ENCODE peak calls at places on chromosomes 3 and 15, in six cellular contexts. P is HCT116, V is neural crest cell, G is left lung, O is RWPE1, L is GM20000. B is an unnamed sample.

GRCh38 chr15:42858999-42859789 is 61.4 kb downstream of the TTBK2 start:
- DNase-seq in V (no peak), L (no peak), G (no peak), O (no peak), P (no peak), B (no peak)

GRCh38 chr15:69666441-69666882 is 213.8 kb downstream of the RPLP1 start:
- DNase-seq in L (peak), P (no peak), O (no peak), G (no peak), V (no peak), B (no peak)

GRCh38 chr3:23240386-23240785 is 37.3 kb downstream of the UBE2E2 start:
- DNase-seq in O (no peak), V (no peak), P (no peak), G (no peak), L (no peak), B (no peak)

GRCh38 chr3:46416134-46417119 is 9.4 kb downstream of the CCRL2 start:
- DNase-seq in O (no peak), L (no peak), P (no peak), G (no peak), V (no peak), B (no peak)

GRCh38 chr3:32959370-32959769 is 7.9 kb downstream of the CCR4 start:
- DNase-seq in L (no peak), O (no peak), P (no peak), V (no peak), G (no peak), B (no peak)

GRCh38 chr3:14774431-14774830 is 44.3 kb upstream of the FGD5 start:
- DNase-seq in P (no peak), V (no peak), L (no peak), G (no peak), O (no peak), B (no peak)

GRCh38 chr3:195761031-195761430 is 40.3 kb downstream of the MUC20 start:
- DNase-seq in L (no peak), V (no peak), O (no peak), P (no peak), G (peak), B (no peak)

GRCh38 chr3:63494646-63495045 is 157.8 kb upstream of the SNTN start:
- DNase-seq in G (no peak), O (no peak), V (no peak), P (no peak), L (no peak), B (no peak)

GRCh38 chr3:13039286-13039896 is 33.8 kb downstream of the IQSEC1 start:
- DNase-seq in L (no peak), V (no peak), O (no peak), G (no peak), P (no peak), B (no peak)

GRCh38 chr3:23856286-23856685 is 50.5 kb downstream of the UBE2E1 start:
- DNase-seq in V (no peak), P (no peak), G (no peak), L (no peak), O (no peak), B (no peak)

GRCh38 chr15:50100484-50100883 is 18.5 kb downstream of the ATP8B4 start:
- DNase-seq in P (no peak), O (no peak), V (no peak), L (no peak), G (no peak), B (no peak)

GRCh38 chr15:67833504-67834248 is 6.2 kb downstream of the RNU6-1 start:
- DNase-seq in L (peak), V (peak), O (peak), P (no peak), G (peak), B (peak)

GRCh38 chr15:85582076-85582718 is 201.8 kb downstream of the AKAP13 start:
- DNase-seq in V (no peak), O (no peak), P (no peak), L (peak), G (no peak), B (peak)

GRCh38 chr15:75307778-75308390 is 25.2 kb downstream of the GOLGA6D start:
- DNase-seq in O (peak), L (no peak), P (peak), G (no peak), V (peak), B (peak)

GRCh38 chr3:159583662-159584061 is 405.0 kb upstream of the IL12A start:
- DNase-seq in L (no peak), G (no peak), V (no peak), P (no peak), O (no peak), B (no peak)

GRCh38 chr3:101892648-101893047 is 43.3 kb downstream of the NFKBIZ start:
- DNase-seq in G (no peak), P (no peak), V (no peak), L (no peak), O (no peak), B (no peak)

GRCh38 chr15:60059186-60059585 is 55.1 kb downstream of the FOXB1 start:
- DNase-seq in G (no peak), P (no peak), O (no peak), L (no peak), V (no peak), B (no peak)

GRCh38 chr15:92661069-92661468 is 5.5 kb upstream of the FAM174B start:
- DNase-seq in O (no peak), P (no peak), L (no peak), V (no peak), G (no peak), B (no peak)

GRCh38 chr15:98120561-98120960 is 160.1 kb downstream of the ARRDC4 start:
- DNase-seq in P (no peak), O (no peak), V (no peak), L (no peak), G (no peak), B (no peak)

GRCh38 chr3:190696777-190697501 is 165.6 kb downstream of the GMNC start:
- DNase-seq in L (peak), V (peak), P (peak), O (no peak), G (no peak), B (peak)

GRCh38 chr15:45393851-45394250 is 15.5 kb upstream of the GATM start:
- DNase-seq in G (no peak), O (no peak), V (no peak), L (no peak), P (no peak), B (peak)

GRCh38 chr15:99998661-99999101 is 265.4 kb upstream of the LYSMD4 start:
- DNase-seq in P (no peak), O (peak), G (no peak), L (no peak), V (no peak), B (no peak)

GRCh38 chr15:65286069-65286703 is 497 bp downstream of the PARP16 start:
- DNase-seq in V (no peak), O (no peak), L (no peak), P (no peak), G (peak), B (no peak)

GRCh38 chr3:136838641-136839555 is 20.0 kb downstream of the SLC35G2 start:
- DNase-seq in O (no peak), G (no peak), V (no peak), P (no peak), L (no peak), B (no peak)

GRCh38 chr15:48021336-48022086 is 99.3 kb upstream of the SLC24A5 start:
- DNase-seq in O (peak), L (no peak), P (no peak), V (no peak), G (no peak), B (no peak)

GRCh38 chr3:71395927-71396695 is 187.4 kb downstream of the FOXP1 start:
- DNase-seq in L (no peak), O (no peak), G (no peak), V (no peak), P (no peak), B (peak)

GRCh38 chr3:58184309-58184981 is 26.3 kb downstream of the DNASE1L3 start:
- DNase-seq in L (no peak), V (no peak), O (no peak), P (no peak), G (no peak), B (no peak)

GRCh38 chr15:89723031-89723430 is 28.0 kb downstream of the MESP1 start:
- DNase-seq in G (no peak), V (no peak), P (no peak), O (no peak), L (no peak), B (no peak)

GRCh38 chr3:29950232-29950631 is 656.2 kb upstream of the TGFBR2 start:
- DNase-seq in G (no peak), O (no peak), L (no peak), P (no peak), V (no peak), B (no peak)

GRCh38 chr3:177251756-177252155 is 54.5 kb upstream of the TBL1XR1 start:
- DNase-seq in P (no peak), G (no peak), V (no peak), L (no peak), O (no peak), B (no peak)

GRCh38 chr3:173912126-173912525 is 514.6 kb downstream of the NLGN1 start:
- DNase-seq in L (no peak), G (no peak), P (no peak), O (no peak), V (no peak), B (no peak)

GRCh38 chr15:45162771-45163507 is 24.8 kb downstream of the SHF start:
- DNase-seq in G (peak), L (peak), O (peak), P (peak), V (peak), B (peak)

GRCh38 chr15:63909819-63910437 is 76.2 kb upstream of the HERC1 start:
- DNase-seq in V (no peak), G (no peak), P (no peak), L (no peak), O (no peak), B (no peak)

GRCh38 chr15:49832421-49832980 is 211.7 kb downstream of the DTWD1 start:
- DNase-seq in V (no peak), P (no peak), G (no peak), O (no peak), L (no peak), B (peak)

GRCh38 chr3:110881069-110881468 is 190.5 kb upstream of the NECTIN3 start:
- DNase-seq in O (peak), P (peak), G (no peak), V (no peak), L (peak), B (peak)

DNA sequence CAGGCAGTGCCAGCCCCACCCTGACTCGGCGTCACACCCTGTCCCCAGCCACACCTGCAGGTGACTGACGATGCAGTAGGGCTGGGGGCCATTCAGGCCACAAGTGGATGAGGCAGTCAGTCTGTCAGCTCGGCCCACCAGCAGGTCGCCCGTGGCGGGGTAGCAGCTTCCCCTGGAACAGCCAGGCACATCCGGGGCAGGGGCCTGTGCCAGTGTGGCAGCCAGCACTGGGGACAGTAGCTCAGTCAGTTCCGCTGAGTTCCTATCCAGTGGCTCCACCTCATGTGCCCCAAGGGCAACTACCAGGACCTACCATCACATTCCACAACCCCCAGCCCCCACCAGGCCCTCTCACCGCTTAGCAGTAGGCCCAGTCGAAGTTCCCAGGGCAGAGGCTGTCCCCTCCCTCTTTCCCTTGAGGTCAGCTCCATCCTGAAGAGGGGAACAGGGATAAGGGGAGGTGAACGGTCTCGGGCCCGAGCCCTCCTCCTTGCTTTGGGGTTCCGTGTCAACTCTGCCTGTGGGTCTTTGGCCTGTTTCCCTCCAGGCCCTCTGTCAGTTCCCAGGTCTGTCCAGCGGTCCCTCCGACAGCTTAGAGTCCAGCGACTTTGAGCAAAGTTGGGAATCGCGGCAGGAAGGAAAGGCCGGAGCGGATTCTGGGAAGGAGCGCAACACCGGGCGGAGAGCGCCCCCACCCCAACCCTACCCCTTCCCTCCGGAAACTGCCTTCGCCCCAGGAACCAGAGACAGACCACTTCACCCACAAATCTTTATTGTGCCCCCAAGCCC is at the start of gene LAMB2:
- DNase-seq in L (no peak), O (no peak), P (peak), V (peak), G (peak), B (peak)
- TF ChIP-seq CTCF in L (no peak), O (no peak), P (no peak), V (peak), G (no peak), B (no peak)

GRCh38 chr3:187739125-187739560 is 6.1 kb downstream of the BCL6 start:
- DNase-seq in G (peak), L (no peak), P (no peak), O (peak), V (no peak), B (no peak)
- TF ChIP-seq CTCF in G (no peak), L (no peak), P (no peak), O (no peak), V (no peak), B (no peak)

GRCh38 chr3:69791111-69791510 is 51.8 kb downstream of the MITF start:
- DNase-seq in O (no peak), P (no peak), V (no peak), L (no peak), G (peak), B (no peak)

GRCh38 chr3:69786854-69787253 is 47.6 kb downstream of the MITF start:
- DNase-seq in L (no peak), P (no peak), V (no peak), O (no peak), G (no peak), B (no peak)

GRCh38 chr3:69787436-69788168 is 48.3 kb downstream of the MITF start:
- DNase-seq in G (no peak), O (peak), P (no peak), L (no peak), V (no peak), B (no peak)

GRCh38 chr3:69791919-69792399 is 52.7 kb downstream of the MITF start:
- DNase-seq in V (no peak), O (no peak), G (no peak), P (no peak), L (no peak), B (no peak)
- TF ChIP-seq CTCF in V (peak), O (peak), G (peak), P (no peak), L (no peak), B (no peak)

DNA sequence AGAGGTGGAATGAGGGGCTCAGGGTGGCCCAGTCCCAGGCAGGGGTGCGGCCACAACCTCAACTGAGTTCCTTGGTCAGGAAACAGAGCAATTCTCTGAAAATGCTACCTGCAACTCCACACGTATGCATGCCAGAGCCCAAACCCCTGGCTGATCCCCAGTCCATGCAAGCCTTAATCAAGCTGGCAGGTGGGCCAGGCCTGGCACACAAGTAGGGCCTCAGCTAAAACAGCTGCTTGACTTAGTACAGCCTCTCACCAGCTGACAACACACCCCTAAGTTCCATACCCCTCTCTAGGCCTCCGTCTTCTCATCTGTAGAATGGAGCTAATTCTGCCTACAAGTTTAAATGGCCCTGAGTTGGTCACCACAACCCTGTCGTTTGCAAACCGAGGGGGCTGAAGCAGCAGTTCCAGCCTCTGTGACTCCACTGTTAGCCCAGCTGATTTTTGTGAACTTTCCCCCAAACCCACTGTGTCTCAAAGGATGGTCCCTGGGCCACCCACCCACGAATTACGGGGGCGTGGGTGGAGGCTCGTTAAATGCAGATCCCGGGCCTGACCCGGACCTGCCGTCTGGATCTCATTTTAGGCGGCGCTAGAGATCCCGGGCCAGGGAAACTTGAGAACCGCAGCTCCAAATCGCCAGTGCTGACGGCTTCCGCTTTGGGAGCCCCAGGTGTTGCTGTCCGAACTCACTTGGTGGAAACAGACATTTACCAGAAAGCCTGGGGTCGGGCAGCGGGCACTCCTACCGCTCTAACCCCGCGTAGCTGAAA is 927 bp downstream of the CHDH start:
- DNase-seq in G (no peak), L (peak), V (no peak), O (peak), P (peak), B (peak)
- TF ChIP-seq CTCF in G (no peak), L (peak), V (peak), O (peak), P (no peak), B (no peak)

GRCh38 chr3:125317761-125318496 is 57.2 kb downstream of the ZNF148 start:
- DNase-seq in O (peak), V (no peak), G (no peak), L (no peak), P (peak), B (no peak)
- TF ChIP-seq CTCF in O (no peak), V (no peak), G (no peak), L (no peak), P (no peak), B (no peak)

GRCh38 chr3:196988241-196989029 is 19.8 kb upstream of the PIGZ start:
- DNase-seq in V (no peak), P (peak), O (no peak), G (no peak), L (no peak), B (peak)
- TF ChIP-seq CTCF in V (no peak), P (peak), O (no peak), G (no peak), L (no peak), B (no peak)

GRCh38 chr3:39025222-39025970 is 26.3 kb downstream of the SCN11A start:
- DNase-seq in O (no peak), G (no peak), L (no peak), P (no peak), V (no peak), B (no peak)

GRCh38 chr3:39024497-39024896 is 27.2 kb downstream of the SCN11A start:
- DNase-seq in L (no peak), V (no peak), G (no peak), P (no peak), O (no peak), B (no peak)

DNA sequence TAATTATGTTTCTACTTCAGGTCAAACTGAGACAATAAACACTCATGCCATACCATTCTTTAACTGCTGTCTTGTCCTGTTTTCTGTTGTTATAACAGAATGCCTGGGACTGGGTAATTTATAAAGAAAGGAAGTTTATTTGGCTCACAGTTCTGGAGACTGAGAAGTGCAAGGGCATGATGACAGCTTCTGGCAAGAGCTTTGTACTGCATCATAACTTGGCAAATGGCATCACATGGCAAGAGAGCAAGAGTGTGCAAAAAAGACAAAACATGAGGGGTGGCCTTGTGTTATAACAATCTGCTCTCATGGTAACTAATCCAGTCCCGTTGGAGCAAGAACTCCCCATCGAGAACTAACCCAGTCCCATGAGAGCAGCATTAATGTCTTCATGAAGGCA is 23.3 kb downstream of the SCN11A start:
- DNase-seq in G (no peak), L (no peak), P (no peak), O (no peak), V (no peak), B (no peak)
- TF ChIP-seq CTCF in G (no peak), L (no peak), P (no peak), O (no peak), V (no peak), B (no peak)

DNA sequence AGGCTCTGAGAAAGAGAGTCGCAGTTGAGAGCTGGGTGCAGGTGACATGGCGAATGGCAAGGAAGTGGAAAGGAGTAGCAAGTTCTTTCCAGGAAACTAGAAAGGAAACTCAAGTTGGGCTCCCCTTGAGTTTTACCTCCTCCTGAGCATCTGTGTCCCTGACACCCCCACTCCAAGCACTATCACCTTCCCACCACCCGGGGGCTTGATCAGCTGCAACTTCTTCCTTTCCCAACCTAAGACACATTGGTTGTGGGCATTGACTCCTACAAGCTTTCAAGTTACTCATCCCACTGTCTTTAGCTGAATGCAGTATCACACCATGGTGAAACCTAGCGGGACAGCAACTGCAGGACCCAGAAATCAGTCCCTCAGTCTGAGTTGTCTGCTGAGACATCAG is 256.6 kb upstream of the NR2F2 start:
- DNase-seq in G (no peak), V (no peak), P (no peak), O (no peak), L (no peak), B (no peak)
- TF ChIP-seq CTCF in G (no peak), V (no peak), P (no peak), O (no peak), L (no peak), B (no peak)

DNA sequence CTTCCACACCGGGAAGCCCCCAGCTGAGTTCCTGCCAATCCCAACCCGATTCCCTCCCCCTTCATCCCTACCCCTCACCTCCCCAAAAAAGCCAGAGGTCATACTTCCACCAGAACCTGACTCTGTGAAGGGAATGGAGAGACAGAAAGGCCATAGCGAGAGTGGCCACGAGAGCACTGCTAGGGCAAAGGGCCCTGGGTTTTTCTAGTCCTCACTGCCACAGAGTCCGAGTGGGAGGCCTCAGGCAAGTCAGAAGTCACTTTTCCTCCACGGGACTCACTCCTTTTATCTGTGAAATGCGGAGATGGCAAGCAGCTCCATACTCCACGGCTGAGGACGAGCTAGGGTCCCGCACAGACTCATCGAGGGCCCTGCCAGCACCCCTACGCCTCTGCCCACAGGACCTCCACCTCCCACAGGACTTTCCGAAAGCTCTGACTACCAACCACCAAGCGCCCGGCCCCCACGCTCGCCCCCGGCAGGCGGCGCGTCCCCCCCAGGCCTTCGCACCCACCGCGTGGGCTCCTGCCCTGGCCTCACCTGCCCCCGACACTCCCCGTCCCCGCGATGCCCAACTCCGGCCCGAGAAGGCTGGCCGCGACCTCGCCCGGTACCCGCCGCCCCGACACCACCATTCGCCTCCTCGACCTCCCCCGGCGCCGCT is 794 bp downstream of the ATP13A3 start:
- DNase-seq in L (peak), O (peak), V (no peak), P (no peak), G (peak), B (peak)
- TF ChIP-seq CTCF in L (no peak), O (no peak), V (peak), P (no peak), G (no peak), B (no peak)